ENCODE peak calls at places on chromosomes 13 and 19, in seven cellular contexts. S is heart right ventricle; O is DND-41; A is lower lobe of right lung; P is right cardiac atrium; Y is CD8-positive, alpha-beta T cell; D is CD4-positive, CD25-positive, alpha-beta regulatory T cell. N is an unnamed sample.

GRCh38 chr19:40768936-40769335 is 6.4 kb upstream of the MIA start:
- DNase-seq in S (no peak), O (no peak), A (no peak), P (peak; percentile 11), Y (no peak), D (no peak), N (no peak)

GRCh38 chr19:55490478-55491436 is 2.5 kb downstream of the SSC5D start:
- DNase-seq in S (no peak), O (no peak), A (no peak), P (peak; percentile 72), Y (no peak), D (no peak), N (no peak)

GRCh38 chr13:61954092-61954491 is 538.4 kb upstream of the PCDH20 start:
- DNase-seq in S (no peak), O (no peak), A (no peak), P (no peak), Y (no peak), D (no peak), N (no peak)

GRCh38 chr19:15015946-15016542 is 33.2 kb upstream of the CASP14 start:
- DNase-seq in S (no peak), O (peak; percentile 28), A (no peak), P (no peak), Y (no peak), D (no peak), N (no peak)

GRCh38 chr19:46902402-46902766 is 41.6 kb downstream of the ARHGAP35 start:
- DNase-seq in S (no peak), O (no peak), A (no peak), P (no peak), Y (no peak), D (no peak), N (no peak)

GRCh38 chr19:33040994-33041827 is 23.5 kb downstream of the RHPN2 start:
- DNase-seq in S (no peak), O (no peak), A (no peak), P (no peak), Y (no peak), D (no peak), N (no peak)

GRCh38 chr13:54614729-54615128 is 1586.1 kb downstream of the OLFM4 start:
- DNase-seq in S (no peak), O (no peak), A (no peak), P (no peak), Y (no peak), D (no peak), N (no peak)

GRCh38 chr13:80979035-80979641 is 638.2 kb upstream of the SPRY2 start:
- DNase-seq in S (no peak), O (peak; percentile 48), A (peak; percentile 38), P (no peak), Y (no peak), D (no peak), N (peak; percentile 19)

GRCh38 chr19:14505488-14506239 is 9.7 kb upstream of the GIPC1 start:
- DNase-seq in S (peak; percentile 51), O (peak; percentile 67), A (peak; percentile 86), P (peak; percentile 79), Y (peak; percentile 82), D (peak; percentile 70), N (peak; percentile 62)

GRCh38 chr19:15118789-15119494 is 11.7 kb downstream of the SYDE1 start:
- DNase-seq in S (no peak), O (no peak), A (no peak), P (no peak), Y (no peak), D (no peak), N (no peak)

GRCh38 chr13:67258482-67258881 is 28.3 kb upstream of the PCDH9 start:
- DNase-seq in S (no peak), O (no peak), A (no peak), P (no peak), Y (no peak), D (no peak), N (no peak)

GRCh38 chr13:101626925-101627555 is 174.6 kb downstream of the ITGBL1 start:
- DNase-seq in S (no peak), O (peak; percentile 71), A (no peak), P (no peak), Y (no peak), D (peak; percentile 43), N (peak; percentile 24)

GRCh38 chr13:34772206-34772605 is 169.9 kb upstream of the NBEA start:
- DNase-seq in S (no peak), O (no peak), A (no peak), P (no peak), Y (no peak), D (no peak), N (no peak)

GRCh38 chr13:60227168-60227567 is 63.4 kb upstream of the DIAPH3 start:
- DNase-seq in S (no peak), O (no peak), A (no peak), P (no peak), Y (no peak), D (no peak), N (no peak)

GRCh38 chr13:102703721-102704035 is 8.8 kb upstream of the METTL21C start:
- DNase-seq in S (no peak), O (no peak), A (no peak), P (no peak), Y (no peak), D (no peak), N (no peak)

GRCh38 chr13:112619730-112620639 is 32.0 kb upstream of the TUBGCP3 start:
- DNase-seq in S (no peak), O (peak; percentile 10), A (peak; percentile 60), P (no peak), Y (no peak), D (no peak), N (no peak)

GRCh38 chr19:676007-676342 is 217 bp upstream of the FSTL3 start:
- DNase-seq in S (no peak), O (no peak), A (no peak), P (no peak), Y (no peak), D (no peak), N (no peak)
- H3K27ac ChIP-seq in S (peak overlapping the region; percentile 98), O (no peak overlapping the region), A (no peak overlapping the region), P (peak overlapping the region; percentile 79), Y (no peak overlapping the region), D (no peak overlapping the region), N (no peak overlapping the region)

GRCh38 chr13:44795176-44795575 is 194.1 kb downstream of the NUFIP1 start:
- DNase-seq in S (no peak), O (no peak), A (no peak), P (no peak), Y (no peak), D (no peak), N (no peak)
- H3K4me1 ChIP-seq in S (peaks cover 10% of the 10 kb centered on the region), O (no peaks in the 10 kb centered on the region), A (peaks cover 5% of the 10 kb centered on the region), P (peaks cover 1% of the 10 kb centered on the region), Y (no peaks in the 10 kb centered on the region), D (no peaks in the 10 kb centered on the region), N (no peaks in the 10 kb centered on the region)

GRCh38 chr19:9650345-9650744 is 24.6 kb downstream of the ZNF562 start:
- DNase-seq in S (no peak), O (no peak), A (no peak), P (no peak), Y (no peak), D (no peak), N (no peak)
- H3K27ac ChIP-seq in S (no peak overlapping the region), O (no peak overlapping the region), A (no peak overlapping the region), P (no peak overlapping the region), Y (no peak overlapping the region), D (no peak overlapping the region), N (no peak overlapping the region)

GRCh38 chr19:2426661-2427322 is 594 bp downstream of the TIMM13 start:
- DNase-seq in S (peak; percentile 51), O (peak; percentile 50), A (peak; percentile 62), P (peak; percentile 82), Y (peak; percentile 38), D (no peak), N (peak; percentile 69)
- H3K4me1 ChIP-seq in S (peaks cover 55% of the 10 kb centered on the region), O (peaks cover 24% of the 10 kb centered on the region), A (peaks cover 28% of the 10 kb centered on the region), P (peaks cover 8% of the 10 kb centered on the region), Y (peaks cover 19% of the 10 kb centered on the region), D (peaks cover 26% of the 10 kb centered on the region), N (peaks cover 11% of the 10 kb centered on the region)